ENCODE peak calls at places on chromosomes 11 and 22, in ten cellular contexts. O, G, V, I, F, J, M, C, D and L are unnamed samples.

GRCh38 chr11:124759268-124760204 is 2.6 kb downstream of the ESAM start:
- DNase-seq in J (no peak), D (no peak), G (no peak), V (no peak), O (no peak), C (no peak), I (no peak), F (no peak), M (no peak), L (no peak)

GRCh38 chr11:128198206-128198605 is 389.2 kb downstream of the ETS1 start:
- DNase-seq in F (no peak), D (no peak), G (no peak), M (no peak), J (no peak), I (no peak), V (no peak), C (no peak), O (no peak), L (no peak)

GRCh38 chr11:63710476-63711217 is 29.3 kb downstream of the RTN3 start:
- DNase-seq in D (no peak), J (no peak), V (no peak), O (no peak), C (no peak), M (no peak), F (no peak), I (peak; percentile 10), G (no peak), L (no peak)

GRCh38 chr22:32920032-32920628 is 118.6 kb downstream of the TIMP3 start:
- DNase-seq in O (no peak), G (no peak), M (no peak), I (no peak), V (no peak), J (no peak), D (peak; percentile 86), F (no peak), C (peak; percentile 90), L (no peak)

GRCh38 chr11:47383106-47383505 is 4.8 kb upstream of the SPI1 start:
- DNase-seq in M (no peak), C (no peak), J (no peak), G (no peak), V (no peak), O (no peak), F (no peak), D (no peak), I (no peak), L (no peak)

GRCh38 chr11:6319001-6319878 is 1.1 kb downstream of the CAVIN3 start:
- DNase-seq in V (no peak), O (no peak), F (peak; percentile 67), C (peak; percentile 8), I (no peak), D (peak; percentile 74), M (no peak), J (no peak), G (peak; percentile 18), L (no peak)

GRCh38 chr11:58926695-58927094 is 12.6 kb upstream of the GLYATL1 start:
- DNase-seq in C (no peak), M (no peak), I (no peak), F (no peak), G (no peak), D (no peak), O (no peak), J (no peak), V (no peak), L (no peak)

GRCh38 chr11:27201454-27202302 is 161.1 kb downstream of the BBOX1 start:
- DNase-seq in V (peak; percentile 87), C (peak; percentile 77), O (peak; percentile 92), M (peak; percentile 94), J (no peak), G (peak; percentile 78), D (peak; percentile 89), I (no peak), F (peak; percentile 69), L (no peak)

GRCh38 chr11:124077266-124077665 is 36.1 kb upstream of the OR10G7 start:
- DNase-seq in O (no peak), I (no peak), D (no peak), G (no peak), C (no peak), J (no peak), M (no peak), F (no peak), V (no peak), L (no peak)

GRCh38 chr11:100434821-100435641 is 252.1 kb upstream of the ARHGAP42 start:
- DNase-seq in M (peak; percentile 6), C (no peak), G (no peak), J (no peak), F (peak; percentile 3), D (no peak), O (peak; percentile 72), I (no peak), V (peak; percentile 4), L (no peak)

GRCh38 chr11:5380740-5381342 is 2.8 kb upstream of the OR51M1 start:
- DNase-seq in I (peak; percentile 58), V (peak; percentile 36), D (no peak), O (peak; percentile 64), J (no peak), M (peak; percentile 20), G (peak; percentile 33), C (peak; percentile 22), F (peak; percentile 66), L (no peak)

GRCh38 chr11:76622481-76623094 is 48.0 kb downstream of the LRRC32 start:
- DNase-seq in F (no peak), V (no peak), C (no peak), J (no peak), M (no peak), G (no peak), I (no peak), D (peak; percentile 55), O (no peak), L (no peak)

GRCh38 chr22:38312261-38312800 is 4.9 kb downstream of the CSNK1E start:
- DNase-seq in G (no peak), F (no peak), M (no peak), V (no peak), D (no peak), O (no peak), J (no peak), I (no peak), C (no peak), L (no peak)

GRCh38 chr22:48080304-48081165 is 1318.1 kb downstream of the TBC1D22A start:
- DNase-seq in G (no peak), J (no peak), D (no peak), F (no peak), C (no peak), I (no peak), V (no peak), O (no peak), M (no peak), L (no peak)

GRCh38 chr11:133107753-133108152 is 424.5 kb downstream of the OPCML start:
- DNase-seq in F (no peak), J (no peak), C (no peak), G (no peak), V (no peak), M (no peak), O (no peak), I (no peak), D (no peak), L (no peak)

GRCh38 chr11:64751580-64751979 is 7.6 kb upstream of the RASGRP2 start:
- DNase-seq in G (no peak), C (no peak), F (no peak), I (no peak), O (no peak), M (no peak), V (no peak), J (no peak), D (no peak), L (no peak)

GRCh38 chr11:43920598-43921419 is 21.6 kb upstream of the C11orf96 start:
- DNase-seq in I (peak; percentile 99), F (no peak), G (peak; percentile 71), V (peak; percentile 54), M (no peak), O (no peak), C (peak; percentile 94), J (no peak), D (no peak), L (no peak)

GRCh38 chr11:72238040-72238450 is 5.9 kb downstream of the PHOX2A start:
- DNase-seq in F (peak; percentile 82), C (no peak), J (peak; percentile 32), V (peak; percentile 26), M (no peak), I (peak; percentile 60), G (peak; percentile 73), O (peak; percentile 78), D (no peak), L (peak; percentile 34)

GRCh38 chr11:117328414-117329010 is 858 bp downstream of the CEP164 start:
- DNase-seq in M (no peak), G (peak; percentile 41), I (no peak), J (no peak), C (no peak), V (no peak), D (no peak), O (no peak), F (peak; percentile 8), L (no peak)

GRCh38 chr22:32324505-32325415 is 32.9 kb upstream of the RFPL3 start:
- DNase-seq in O (no peak), M (no peak), J (no peak), V (no peak), D (no peak), G (no peak), F (no peak), I (no peak), C (no peak), L (no peak)

GRCh38 chr11:20589796-20590195 is 9.6 kb upstream of the SLC6A5 start:
- DNase-seq in M (no peak), G (no peak), J (no peak), C (no peak), V (no peak), O (no peak), F (no peak), D (no peak), I (no peak), L (no peak)